ENCODE peak calls at places on chromosomes 12 and 14, in seven cellular contexts. O, P, U, A, T, N and E are unnamed samples. For H3K4me1, the result is how much of the 10 kb centered on the place peaks cover.

GRCh38 chr12:11805680-11806079 is 156.2 kb downstream of the ETV6 start:
- DNase-seq in O (no peak), P (no peak), U (no peak), A (no peak), T (no peak), N (no peak), E (no peak)

GRCh38 chr12:93167841-93168492 is 209.8 kb upstream of the NUDT4 start:
- DNase-seq in O (peak), P (peak), U (no peak), A (no peak), T (no peak), N (no peak), E (no peak)

GRCh38 chr12:25463005-25463404 is 90.1 kb downstream of the LMNTD1 start:
- DNase-seq in O (no peak), P (no peak), U (no peak), A (no peak), T (no peak), N (peak), E (no peak)

GRCh38 chr14:96501383-96501745 is 818 bp upstream of the PAPOLA start:
- DNase-seq in O (no peak), P (no peak), U (no peak), A (no peak), T (no peak), N (no peak), E (peak)

GRCh38 chr12:6627598-6627997 is 8.2 kb downstream of the LPAR5 start:
- DNase-seq in O (no peak), P (no peak), U (no peak), A (no peak), T (peak), N (no peak), E (peak)

GRCh38 chr14:78697341-78697740 is 527.2 kb downstream of the NRXN3 start:
- DNase-seq in O (no peak), P (no peak), U (no peak), A (peak), T (no peak), N (no peak), E (no peak)

GRCh38 chr14:58104808-58105207 is 47.2 kb downstream of the ARMH4 start:
- DNase-seq in O (no peak), P (no peak), U (no peak), A (no peak), T (no peak), N (no peak), E (no peak)

GRCh38 chr14:95066427-95066986 is 90.8 kb downstream of the DICER1 start:
- DNase-seq in O (no peak), P (no peak), U (no peak), A (no peak), T (no peak), N (no peak), E (no peak)

GRCh38 chr12:120684523-120684932 is 2.4 kb upstream of the MLEC start:
- DNase-seq in O (no peak), P (peak), U (no peak), A (peak), T (no peak), N (no peak), E (no peak)

GRCh38 chr14:68789002-68789797 is 3.7 kb downstream of the ZFP36L1 start:
- DNase-seq in O (no peak), P (no peak), U (peak), A (peak), T (peak), N (peak), E (peak)

GRCh38 chr12:121279507-121279915 is 17.0 kb downstream of the CAMKK2 start:
- DNase-seq in O (no peak), P (no peak), U (peak), A (no peak), T (no peak), N (no peak), E (no peak)

GRCh38 chr12:2551097-2551496 is 243.7 kb upstream of the FKBP4 start:
- DNase-seq in O (no peak), P (no peak), U (no peak), A (no peak), T (no peak), N (no peak), E (no peak)

GRCh38 chr12:48119078-48119833 is at the start of gene PFKM:
- DNase-seq in O (peak), P (peak), U (peak), A (peak), T (peak), N (no peak), E (peak)

GRCh38 chr12:10143205-10143604 is 13.2 kb upstream of the CLEC7A start:
- DNase-seq in O (no peak), P (no peak), U (no peak), A (no peak), T (no peak), N (no peak), E (no peak)

GRCh38 chr12:6092784-6093722 is 31.4 kb downstream of the VWF start:
- DNase-seq in O (no peak), P (no peak), U (peak), A (peak), T (no peak), N (no peak), E (no peak)

GRCh38 chr12:130016194-130016593 is 112.4 kb upstream of the TMEM132D start:
- DNase-seq in O (no peak), P (no peak), U (no peak), A (no peak), T (no peak), N (no peak), E (no peak)

GRCh38 chr12:54304187-54304810 is 3.5 kb upstream of the NFE2 start:
- DNase-seq in O (no peak), P (no peak), U (peak), A (peak), T (peak), N (peak), E (no peak)

GRCh38 chr12:45122776-45123380 is 72.0 kb upstream of the DBX2 start:
- DNase-seq in O (peak), P (no peak), U (no peak), A (peak), T (no peak), N (no peak), E (no peak)

GRCh38 chr12:20472089-20472488 is 103.8 kb downstream of the PDE3A start:
- DNase-seq in O (no peak), P (no peak), U (no peak), A (no peak), T (no peak), N (no peak), E (no peak)

GRCh38 chr12:54147186-54147585 is 41.6 kb downstream of the SMUG1 start:
- DNase-seq in O (no peak), P (no peak), U (no peak), A (no peak), T (no peak), N (no peak), E (no peak)

GRCh38 chr14:104094709-104095425 is 9.4 kb downstream of the ASPG start:
- DNase-seq in O (peak), P (no peak), U (peak), A (peak), T (peak), N (peak), E (peak)

GRCh38 chr14:96126783-96127271 is 77.8 kb upstream of the BDKRB2 start:
- DNase-seq in O (no peak), P (no peak), U (no peak), A (no peak), T (no peak), N (no peak), E (no peak)

GRCh38 chr12:131688131-131688844 is 22.6 kb upstream of the SFSWAP start:
- DNase-seq in O (no peak), P (no peak), U (no peak), A (no peak), T (no peak), N (no peak), E (no peak)

GRCh38 chr14:82565825-82566224 is 1032.2 kb upstream of the SEL1L start:
- DNase-seq in O (no peak), P (no peak), U (no peak), A (no peak), T (no peak), N (no peak), E (no peak)

GRCh38 chr14:101727611-101728010 is 33.9 kb upstream of the PPP2R5C start:
- DNase-seq in O (no peak), P (no peak), U (no peak), A (no peak), T (no peak), N (no peak), E (no peak)

GRCh38 chr12:70660620-70661219 is 23.5 kb upstream of the PTPRB start:
- DNase-seq in O (no peak), P (no peak), U (peak), A (peak), T (no peak), N (no peak), E (no peak)

GRCh38 chr12:52517005-52517835 is 3.0 kb downstream of the KRT5 start:
- DNase-seq in O (no peak), P (no peak), U (no peak), A (no peak), T (no peak), N (no peak), E (no peak)

GRCh38 chr12:6790496-6791150 is 1.3 kb downstream of the CD4 start:
- DNase-seq in O (no peak), P (no peak), U (no peak), A (no peak), T (peak), N (no peak), E (no peak)

GRCh38 chr12:46567667-46568066 is 195.1 kb upstream of the SLC38A2 start:
- DNase-seq in O (no peak), P (no peak), U (no peak), A (no peak), T (no peak), N (no peak), E (no peak)

DNA sequence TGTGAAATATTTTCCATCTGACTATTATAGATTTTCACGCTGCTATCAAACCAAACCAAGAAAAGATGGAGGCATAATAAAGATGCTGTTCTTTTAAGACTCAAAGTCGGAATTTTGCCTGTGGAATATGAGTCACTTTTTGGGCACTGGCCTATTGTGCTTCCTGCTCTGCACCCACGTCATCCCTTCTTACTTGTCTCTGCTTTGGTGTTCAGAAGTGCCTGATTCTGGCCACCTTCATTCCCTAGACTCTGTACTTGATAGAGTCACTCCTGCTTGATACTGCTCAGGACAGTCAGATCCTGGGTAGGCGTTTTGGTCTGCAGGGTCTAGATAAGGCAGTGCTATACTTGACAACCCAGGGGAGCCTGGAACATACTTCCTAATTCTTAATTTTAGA is 1.9 kb downstream of the LRRK2 start:
- DNase-seq in O (no peak), P (no peak), U (no peak), A (peak), T (no peak), N (no peak), E (no peak)
- H3K4me3 ChIP-seq in O (no peak), P (peak), U (no peak), A (peak), T (no peak), N (no peak), E (no peak)

GRCh38 chr12:92078167-92079053 is 67.2 kb downstream of the BTG1 start:
- DNase-seq in O (no peak), P (no peak), U (no peak), A (peak), T (no peak), N (no peak), E (no peak)

GRCh38 chr12:92077530-92077929 is 68.1 kb downstream of the BTG1 start:
- DNase-seq in O (no peak), P (no peak), U (no peak), A (no peak), T (no peak), N (no peak), E (no peak)

GRCh38 chr12:92075425-92075891 is 70.2 kb downstream of the BTG1 start:
- DNase-seq in O (no peak), P (no peak), U (no peak), A (no peak), T (no peak), N (no peak), E (no peak)

GRCh38 chr12:92074889-92075288 is 70.8 kb downstream of the BTG1 start:
- DNase-seq in O (no peak), P (no peak), U (no peak), A (no peak), T (no peak), N (no peak), E (no peak)

GRCh38 chr12:92076106-92076505 is 69.5 kb downstream of the BTG1 start:
- DNase-seq in O (no peak), P (no peak), U (no peak), A (no peak), T (no peak), N (no peak), E (no peak)
- H3K4me1 ChIP-seq in O (under half), P (under half), U (half or more), A (half or more), T (under half), N (under half), E (under half)

GRCh38 chr14:22589096-22589839 is at the start of gene DAD1:
- DNase-seq in O (peak), P (peak), U (peak), A (peak), T (peak), N (peak), E (peak)
- H3K4me3 ChIP-seq in O (peak), P (peak), U (peak), A (peak), T (peak), N (peak), E (peak)

DNA sequence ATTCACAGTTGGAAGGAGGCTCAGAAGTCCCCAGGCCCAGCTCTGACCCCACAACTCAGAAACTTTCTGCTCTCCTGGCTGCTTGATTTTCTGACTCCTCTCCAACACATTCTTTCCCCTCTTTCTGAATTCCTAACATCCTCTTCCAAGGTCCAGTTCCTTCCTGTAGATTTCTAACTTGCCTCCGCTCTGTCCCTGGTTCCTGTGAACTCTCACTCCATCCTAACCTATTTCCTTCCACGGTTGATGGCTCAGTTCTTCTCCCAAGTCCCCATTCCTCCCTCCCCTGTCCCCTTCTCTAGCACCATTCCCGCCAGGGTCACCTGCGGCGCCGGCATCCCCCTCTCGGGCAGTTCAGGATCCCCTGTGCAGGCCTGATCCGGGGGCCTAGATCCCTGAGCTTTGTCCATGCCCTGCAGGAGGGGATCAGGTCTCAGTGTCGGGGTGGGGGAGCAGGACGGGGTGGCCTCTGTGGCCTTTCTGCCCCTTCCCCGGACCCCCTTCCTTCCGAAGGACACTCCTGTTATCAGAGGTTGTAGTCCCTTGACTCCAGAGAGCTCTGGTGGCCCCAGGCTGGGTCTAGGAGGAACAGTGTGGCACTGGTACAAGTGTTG is 6.0 kb upstream of the SLC22A17 start:
- DNase-seq in O (no peak), P (no peak), U (no peak), A (no peak), T (no peak), N (no peak), E (no peak)
- H3K4me1 ChIP-seq in O (under half), P (under half), U (under half), A (under half), T (under half), N (under half), E (under half)

GRCh38 chr14:39367387-39367751 is 64.9 kb downstream of the FBXO33 start:
- DNase-seq in O (no peak), P (no peak), U (no peak), A (no peak), T (no peak), N (no peak), E (no peak)

GRCh38 chr14:39369029-39369428 is 63.2 kb downstream of the FBXO33 start:
- DNase-seq in O (no peak), P (no peak), U (no peak), A (no peak), T (no peak), N (no peak), E (no peak)

GRCh38 chr14:39366460-39367386 is 65.5 kb downstream of the FBXO33 start:
- DNase-seq in O (no peak), P (no peak), U (no peak), A (no peak), T (no peak), N (no peak), E (no peak)

GRCh38 chr14:39370415-39370814 is 61.8 kb downstream of the FBXO33 start:
- DNase-seq in O (no peak), P (no peak), U (no peak), A (no peak), T (no peak), N (no peak), E (no peak)

GRCh38 chr14:39368261-39368959 is 63.8 kb downstream of the FBXO33 start:
- DNase-seq in O (peak), P (no peak), U (peak), A (peak), T (no peak), N (no peak), E (no peak)
- H3K4me3 ChIP-seq in O (no peak), P (no peak), U (no peak), A (no peak), T (no peak), N (no peak), E (no peak)

GRCh38 chr14:89356496-89356895 is 60.5 kb downstream of the FOXN3 start:
- DNase-seq in O (no peak), P (no peak), U (no peak), A (no peak), T (no peak), N (no peak), E (no peak)
- H3K4me1 ChIP-seq in O (under half), P (under half), U (under half), A (under half), T (under half), N (under half), E (under half)